ENCODE peak calls at places on chromosome 6, in four cellular contexts. F is K562, Q is HepG2, L is GM12878. G is an unnamed sample.

GRCh38 chr6:7730852-7731251 is 5.0 kb downstream of the BMP6 start:
- DNase-seq in F (no peak), Q (peak; percentile 39), L (no peak), G (no peak)

GRCh38 chr6:105270511-105270910 is 90.7 kb upstream of the POPDC3 start:
- DNase-seq in F (no peak), Q (no peak), L (no peak), G (no peak)

GRCh38 chr6:34919651-34920050 is 30.6 kb downstream of the ANKS1A start:
- DNase-seq in F (no peak), Q (no peak), L (no peak), G (no peak)

GRCh38 chr6:31042801-31043200 is 32.5 kb downstream of the MUC22 start:
- DNase-seq in F (peak; percentile 54), Q (peak; percentile 56), L (no peak), G (peak; percentile 72)

GRCh38 chr6:20481281-20481680 is 53.0 kb upstream of the CDKAL1 start:
- DNase-seq in F (no peak), Q (no peak), L (no peak), G (no peak)

GRCh38 chr6:154864086-154864430 is 130.8 kb downstream of the SCAF8 start:
- DNase-seq in F (no peak), Q (peak; percentile 13), L (no peak), G (no peak)

GRCh38 chr6:30163090-30163917 is at the start of gene TRIM15:
- DNase-seq in F (no peak), Q (peak; percentile 90), L (no peak), G (peak; percentile 30)

GRCh38 chr6:142680308-142680707 is 264.7 kb downstream of the HIVEP2 start:
- DNase-seq in F (no peak), Q (no peak), L (no peak), G (no peak)

GRCh38 chr6:7262037-7262461 is 51.0 kb downstream of the SSR1 start:
- DNase-seq in F (peak; percentile 57), Q (no peak), L (no peak), G (peak; percentile 86)

GRCh38 chr6:27865952-27866369 is 46.2 kb downstream of the OR2B2 start:
- DNase-seq in F (no peak), Q (no peak), L (no peak), G (peak; percentile 38)

GRCh38 chr6:101826259-101826658 is 432.8 kb downstream of the GRIK2 start:
- DNase-seq in F (no peak), Q (no peak), L (no peak), G (no peak)

GRCh38 chr6:161406633-161407032 is 132.8 kb upstream of the AGPAT4 start:
- DNase-seq in F (no peak), Q (no peak), L (no peak), G (no peak)

GRCh38 chr6:105452924-105453756 is 50.3 kb upstream of the PREP start:
- DNase-seq in F (no peak), Q (no peak), L (peak; percentile 54), G (no peak)

GRCh38 chr6:25601797-25602679 is 50.0 kb upstream of the SCGN start:
- DNase-seq in F (peak; percentile 42), Q (peak; percentile 60), L (no peak), G (no peak)

GRCh38 chr6:39913391-39913916 is 20.8 kb downstream of the MOCS1 start:
- DNase-seq in F (no peak), Q (no peak), L (no peak), G (no peak)

GRCh38 chr6:113048741-113049140 is 701.6 kb downstream of the RFPL4B start:
- DNase-seq in F (no peak), Q (no peak), L (no peak), G (no peak)

GRCh38 chr6:28862077-28862476 is 61.7 kb downstream of the TRIM27 start:
- DNase-seq in F (no peak), Q (no peak), L (no peak), G (no peak)

GRCh38 chr6:159929819-159930218 is 39.0 kb downstream of the MAS1 start:
- DNase-seq in F (no peak), Q (no peak), L (peak; percentile 73), G (no peak)

GRCh38 chr6:33450434-33450833 is 3.9 kb upstream of the ZBTB9 start:
- DNase-seq in F (no peak), Q (no peak), L (no peak), G (no peak)

GRCh38 chr6:104017410-104018381 is 842.0 kb downstream of the HACE1 start:
- DNase-seq in F (no peak), Q (no peak), L (no peak), G (no peak)

GRCh38 chr6:20302702-20303251 is 90.5 kb upstream of the MBOAT1 start:
- DNase-seq in F (peak; percentile 59), Q (no peak), L (no peak), G (no peak)

GRCh38 chr6:30107756-30108155 is 5.1 kb downstream of the TRIM31 start:
- DNase-seq in F (no peak), Q (no peak), L (no peak), G (no peak)

GRCh38 chr6:142297996-142298753 is 3.6 kb upstream of the ADGRG6 start:
- DNase-seq in F (no peak), Q (peak; percentile 97), L (no peak), G (no peak)

GRCh38 chr6:14211596-14211961 is 94.0 kb downstream of the CD83 start:
- DNase-seq in F (peak; percentile 51), Q (peak; percentile 12), L (no peak), G (peak; percentile 62)

GRCh38 chr6:92647630-92648029 is 771.7 kb downstream of the EPHA7 start:
- DNase-seq in F (no peak), Q (peak; percentile 25), L (no peak), G (no peak)

GRCh38 chr6:106253194-106253593 is 72.4 kb downstream of the ATG5 start:
- DNase-seq in F (no peak), Q (no peak), L (no peak), G (no peak)

GRCh38 chr6:10256113-10256690 is 158.7 kb downstream of the TFAP2A start:
- DNase-seq in F (peak; percentile 34), Q (no peak), L (no peak), G (no peak)

GRCh38 chr6:143128346-143129015 is 67.8 kb downstream of the AIG1 start:
- DNase-seq in F (no peak), Q (no peak), L (no peak), G (no peak)

DNA sequence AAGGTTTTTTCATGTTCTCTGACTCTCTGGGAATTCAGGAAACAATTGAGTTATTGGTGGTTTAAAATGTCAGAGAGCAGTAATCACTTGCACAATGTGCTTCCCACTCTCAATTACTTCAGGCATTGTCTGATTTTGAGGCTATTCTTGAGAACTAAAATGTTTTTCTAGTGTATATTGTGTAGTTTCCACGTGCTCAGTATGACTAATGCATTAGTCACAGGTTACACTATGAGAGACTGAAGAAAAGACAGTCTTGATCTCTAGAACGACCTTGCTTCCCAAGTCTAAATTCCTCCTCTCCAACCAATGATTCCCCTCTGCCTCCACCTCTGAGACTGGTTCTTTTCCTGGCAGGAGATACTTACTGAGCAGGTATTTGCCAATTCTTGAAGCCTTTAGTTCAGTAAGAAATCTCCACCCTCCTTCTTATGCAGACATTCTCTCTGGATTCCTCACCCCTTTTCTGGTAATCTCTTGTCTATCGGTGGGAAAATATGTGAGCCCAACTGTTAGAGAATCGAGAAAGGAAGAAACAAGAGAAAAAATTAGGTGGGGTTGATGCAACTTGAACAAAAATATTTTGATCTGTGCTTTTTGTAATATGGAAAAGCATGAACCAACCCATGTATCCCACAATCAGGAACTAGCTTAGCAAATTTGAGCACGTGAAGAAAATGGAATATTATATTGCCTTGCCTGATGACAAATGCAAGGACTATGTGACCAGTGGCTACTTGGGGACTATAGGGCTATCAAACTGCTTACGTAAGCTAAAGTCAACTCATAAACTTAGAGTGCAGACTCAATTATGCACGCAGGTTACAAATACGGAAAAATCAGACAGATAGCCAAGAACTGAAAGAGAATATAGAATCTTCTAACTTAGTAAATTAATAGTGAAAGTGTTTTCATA is 61.1 kb upstream of the SLC22A16 start:
- DNase-seq in F (no peak), Q (peak; percentile 73), L (no peak), G (no peak)
- TF ChIP-seq NR2C2 in F (no peak), Q (no peak), L (no peak), G (no peak)

GRCh38 chr6:149316740-149317655 is 514 bp upstream of the TAB2 start:
- DNase-seq in F (peak; percentile 89), Q (peak; percentile 89), L (peak; percentile 57), G (peak; percentile 87)

GRCh38 chr6:149320745-149321240 is 3.3 kb downstream of the TAB2 start:
- DNase-seq in F (no peak), Q (no peak), L (no peak), G (no peak)

GRCh38 chr6:149317656-149318571 is at the start of gene TAB2:
- DNase-seq in F (peak; percentile 79), Q (no peak), L (no peak), G (peak; percentile 55)

GRCh38 chr6:149319413-149319812 is 1.9 kb downstream of the TAB2 start:
- DNase-seq in F (no peak), Q (no peak), L (no peak), G (no peak)

DNA sequence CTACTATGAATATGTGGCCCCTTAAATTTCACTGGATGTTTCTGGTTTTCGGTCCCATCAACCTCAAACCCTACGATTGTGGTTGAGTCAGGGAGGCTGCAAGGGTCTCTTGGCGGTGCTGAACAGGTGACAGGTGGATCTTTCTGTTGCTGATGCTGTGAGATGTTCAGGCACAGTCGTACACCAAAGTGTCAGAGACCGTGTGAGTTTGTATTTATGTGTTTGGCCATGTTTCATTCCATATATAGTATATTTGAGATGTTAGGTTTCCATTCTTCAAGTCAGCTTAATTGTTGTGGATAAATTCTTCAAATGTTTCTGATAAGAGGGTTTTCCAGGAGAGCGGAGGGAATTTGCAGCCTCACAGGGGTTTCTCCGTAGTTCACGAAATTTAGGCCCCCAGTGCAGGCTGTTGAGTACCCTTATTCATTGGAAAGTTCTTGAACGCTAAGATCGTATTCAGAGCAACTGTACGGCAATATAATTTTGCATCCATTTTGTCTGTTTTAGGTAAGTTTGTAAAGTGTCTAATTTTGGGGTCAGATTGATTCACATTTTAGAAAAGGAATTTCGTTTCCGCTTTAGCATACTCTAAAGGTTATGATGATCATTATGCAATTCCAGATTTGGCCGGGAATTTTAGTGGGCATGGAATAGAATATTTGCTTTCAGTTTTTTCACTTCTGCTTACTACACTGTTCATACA is 1.2 kb downstream of the TAB2 start:
- DNase-seq in F (no peak), Q (peak; percentile 21), L (no peak), G (no peak)
- TF ChIP-seq NR2C2 in F (no peak), Q (no peak), L (no peak), G (no peak)

GRCh38 chr6:73121421-73121993 is 103.8 kb downstream of the KHDC1L start:
- DNase-seq in F (no peak), Q (no peak), L (no peak), G (no peak)

GRCh38 chr6:73123632-73124329 is 101.5 kb downstream of the KHDC1L start:
- DNase-seq in F (no peak), Q (no peak), L (no peak), G (no peak)
- TF ChIP-seq NR2C2 in F (no peak), Q (no peak), L (no peak), G (no peak)

GRCh38 chr6:135658916-135659315 is 161.4 kb upstream of the AHI1 start:
- DNase-seq in F (no peak), Q (no peak), L (no peak), G (no peak)

GRCh38 chr6:135657207-135657606 is 159.7 kb upstream of the AHI1 start:
- DNase-seq in F (no peak), Q (no peak), L (no peak), G (no peak)

GRCh38 chr6:135651964-135652755 is 154.6 kb upstream of the AHI1 start:
- DNase-seq in F (no peak), Q (no peak), L (peak; percentile 51), G (peak; percentile 23)

DNA sequence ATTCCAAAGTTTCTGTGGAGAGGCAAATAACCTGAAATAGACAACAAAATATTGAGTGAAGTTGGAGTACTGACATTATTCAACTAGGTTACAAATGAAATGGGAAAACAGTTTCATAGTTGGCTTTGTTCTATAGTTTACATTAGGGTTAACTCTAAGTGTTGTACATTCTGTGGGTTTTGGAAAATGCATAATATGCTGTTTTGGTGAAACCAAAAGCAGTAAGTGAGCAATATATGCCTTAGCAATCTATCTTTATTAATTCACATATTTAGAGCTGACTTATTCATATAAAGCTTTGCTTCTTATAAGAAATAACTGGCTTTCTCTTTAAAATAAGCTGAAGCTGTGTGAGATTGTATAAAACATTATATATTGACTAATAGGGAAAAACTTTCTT is 157.5 kb upstream of the AHI1 start:
- DNase-seq in F (no peak), Q (no peak), L (no peak), G (no peak)
- TF ChIP-seq NR2C2 in F (no peak), Q (no peak), L (no peak), G (no peak)